ENCODE peak calls at places on chromosomes 6 and 20, in eight cellular contexts. X is CD4-positive, alpha-beta T cell; Z is lung; T is CD8-positive, alpha-beta T cell; Q is A549; I is MM.1S; B is heart left ventricle; N is breast epithelium. H is an unnamed sample.

GRCh38 chr20:10519361-10520048 is 84.4 kb downstream of the SLX4IP start:
- DNase-seq in Z (no peak), Q (no peak), N (no peak), I (no peak), B (no peak), X (no peak), T (no peak), H (no peak)

GRCh38 chr6:161792887-161793286 is 519.0 kb upstream of the AGPAT4 start:
- DNase-seq in Z (no peak), N (no peak), X (no peak), T (no peak), Q (no peak), I (no peak), B (no peak), H (no peak)

GRCh38 chr20:55140631-55141030 is 665.2 kb downstream of the DOK5 start:
- DNase-seq in N (no peak), B (no peak), Z (no peak), T (no peak), Q (no peak), X (no peak), I (peak; percentile 71), H (no peak)

GRCh38 chr6:89610149-89610642 is 28.4 kb downstream of the LYRM2 start:
- DNase-seq in B (peak; percentile 54), Z (peak; percentile 65), I (peak; percentile 63), X (peak; percentile 78), T (peak; percentile 59), Q (peak; percentile 38), N (peak; percentile 24), H (peak; percentile 61)

GRCh38 chr6:133240511-133241087 is 558 bp upstream of the EYA4 start:
- DNase-seq in Q (peak; percentile 46), I (peak; percentile 70), B (peak; percentile 11), X (no peak), T (no peak), N (no peak), Z (no peak), H (no peak)

GRCh38 chr6:153503810-153504209 is 372.7 kb upstream of the RGS17 start:
- DNase-seq in B (no peak), T (no peak), Q (no peak), Z (no peak), X (no peak), I (no peak), N (no peak), H (no peak)

GRCh38 chr6:119142637-119143036 is 64.2 kb upstream of the FAM184A start:
- DNase-seq in X (no peak), I (no peak), B (no peak), N (no peak), Q (no peak), T (no peak), Z (no peak), H (no peak)

GRCh38 chr6:143516700-143517446 is 5.4 kb upstream of the FUCA2 start:
- DNase-seq in X (no peak), Q (no peak), I (peak; percentile 20), Z (no peak), B (no peak), T (no peak), N (no peak), H (no peak)

GRCh38 chr20:46229478-46229877 is 78.8 kb downstream of the CDH22 start:
- DNase-seq in X (no peak), I (no peak), B (no peak), N (no peak), Z (no peak), T (no peak), Q (no peak), H (no peak)

GRCh38 chr20:38193586-38194105 is 28.6 kb upstream of the TGM2 start:
- DNase-seq in T (no peak), N (no peak), Q (no peak), I (no peak), B (no peak), Z (no peak), X (no peak), H (no peak)

GRCh38 chr6:151391021-151391470 is 313 bp downstream of the ZBTB2 start:
- DNase-seq in T (peak; percentile 69), I (peak; percentile 55), Q (peak; percentile 25), B (peak; percentile 88), N (peak; percentile 60), Z (peak; percentile 83), X (peak; percentile 80), H (peak; percentile 78)

GRCh38 chr20:40144581-40144980 is 544.5 kb downstream of the MAFB start:
- DNase-seq in N (no peak), T (no peak), I (no peak), X (no peak), B (no peak), Q (no peak), Z (no peak), H (no peak)
- H3K9me3 ChIP-seq in N (no peaks in the 10 kb centered on the region), T (no peaks in the 10 kb centered on the region), I (no peaks in the 10 kb centered on the region), X (no peaks in the 10 kb centered on the region), B (no peaks in the 10 kb centered on the region), Q (no peaks in the 10 kb centered on the region), Z (no peaks in the 10 kb centered on the region), H (no peaks in the 10 kb centered on the region)

GRCh38 chr20:3820048-3820900 is at the start of gene AP5S1:
- DNase-seq in B (peak; percentile 97), X (peak; percentile 81), I (peak; percentile 97), Z (peak; percentile 98), Q (peak; percentile 88), N (peak; percentile 96), T (peak; percentile 81), H (peak; percentile 81)
- H3K9me3 ChIP-seq in B (no peaks in the 10 kb centered on the region), X (no peaks in the 10 kb centered on the region), I (no peaks in the 10 kb centered on the region), Z (no peaks in the 10 kb centered on the region), Q (no peaks in the 10 kb centered on the region), N (no peaks in the 10 kb centered on the region), T (no peaks in the 10 kb centered on the region), H (no peaks in the 10 kb centered on the region)

DNA sequence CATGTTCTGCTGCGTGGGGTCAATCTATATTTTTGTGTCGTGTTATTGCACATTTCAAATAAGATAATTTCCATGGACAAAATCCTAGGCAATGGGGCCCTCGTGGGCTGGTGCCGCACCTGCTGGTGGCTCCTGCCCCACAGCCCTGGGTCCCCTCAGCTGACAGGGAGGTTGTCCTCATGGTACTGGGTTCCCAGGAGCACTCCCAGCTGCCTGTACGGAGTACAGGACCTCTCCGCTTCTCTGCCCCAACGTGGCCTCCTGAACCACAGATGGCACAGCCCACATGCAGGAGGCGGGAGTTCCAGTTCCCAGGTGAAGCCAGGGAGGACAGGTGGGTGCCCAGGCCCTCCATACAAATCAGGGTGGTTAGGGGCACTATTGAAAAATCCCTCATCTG is 243.5 kb downstream of the SMOC2 start:
- DNase-seq in N (no peak), B (no peak), Q (no peak), I (no peak), X (no peak), Z (no peak), T (no peak), H (no peak)
- H3K9me3 ChIP-seq in N (no peaks in the 10 kb centered on the region), B (no peaks in the 10 kb centered on the region), Q (no peaks in the 10 kb centered on the region), I (no peaks in the 10 kb centered on the region), X (no peaks in the 10 kb centered on the region), Z (no peaks in the 10 kb centered on the region), T (no peaks in the 10 kb centered on the region), H (no peaks in the 10 kb centered on the region)

GRCh38 chr20:58621906-58622548 is 29.1 kb upstream of the STX16 start:
- DNase-seq in Q (no peak), I (no peak), X (no peak), N (no peak), B (no peak), Z (no peak), T (no peak), H (no peak)

GRCh38 chr20:58622671-58623578 is 28.2 kb upstream of the STX16 start:
- DNase-seq in Q (no peak), X (no peak), I (no peak), B (no peak), T (no peak), N (no peak), Z (no peak), H (no peak)

GRCh38 chr20:58618694-58619540 is 32.2 kb upstream of the STX16 start:
- DNase-seq in X (no peak), N (no peak), Z (no peak), T (no peak), I (no peak), B (no peak), Q (no peak), H (no peak)

GRCh38 chr20:58617158-58617557 is 33.9 kb upstream of the STX16 start:
- DNase-seq in I (no peak), T (no peak), N (no peak), B (no peak), Q (no peak), X (no peak), Z (no peak), H (no peak)

GRCh38 chr20:58619847-58620431 is 31.1 kb upstream of the STX16 start:
- DNase-seq in I (no peak), Q (no peak), Z (no peak), N (no peak), B (no peak), X (no peak), T (no peak), H (no peak)
- H3K9me3 ChIP-seq in I (no peaks in the 10 kb centered on the region), Q (peaks cover 4% of the 10 kb centered on the region), Z (peaks cover 18% of the 10 kb centered on the region), N (no peaks in the 10 kb centered on the region), B (no peaks in the 10 kb centered on the region), X (no peaks in the 10 kb centered on the region), T (no peaks in the 10 kb centered on the region), H (no peaks in the 10 kb centered on the region)

DNA sequence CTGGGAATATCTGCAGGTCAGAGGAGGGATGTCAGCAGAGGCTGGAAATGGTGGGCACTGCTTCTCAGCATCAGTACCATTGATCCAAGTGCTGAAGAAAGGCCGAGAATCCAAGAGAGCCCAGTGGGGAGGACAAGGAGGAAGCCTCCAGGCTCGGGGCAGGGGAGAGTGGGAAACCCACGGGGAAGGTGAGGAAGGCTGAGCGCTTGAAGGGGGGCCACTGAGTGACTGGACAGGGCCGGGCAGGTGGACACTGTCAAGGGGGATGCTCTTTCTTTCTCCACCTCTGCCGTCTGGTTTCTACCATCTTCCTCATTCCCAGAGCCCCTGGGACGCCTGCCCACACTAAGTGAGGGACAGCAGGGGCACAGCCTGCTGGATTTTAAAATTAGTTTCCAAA is 335.0 kb downstream of the CDH4 start:
- DNase-seq in T (no peak), Q (no peak), X (no peak), I (no peak), Z (no peak), N (no peak), B (no peak), H (no peak)
- H3K9me3 ChIP-seq in T (no peaks in the 10 kb centered on the region), Q (peaks cover 10% of the 10 kb centered on the region), X (no peaks in the 10 kb centered on the region), I (no peaks in the 10 kb centered on the region), Z (peaks cover 3% of the 10 kb centered on the region), N (no peaks in the 10 kb centered on the region), B (no peaks in the 10 kb centered on the region), H (no peaks in the 10 kb centered on the region)

GRCh38 chr20:59794555-59794954 is 138.9 kb downstream of the SYCP2 start:
- DNase-seq in Z (no peak), B (no peak), X (no peak), N (no peak), Q (no peak), T (no peak), I (no peak), H (no peak)
- H3K9me3 ChIP-seq in Z (peaks cover 6% of the 10 kb centered on the region), B (no peaks in the 10 kb centered on the region), X (peaks cover 6% of the 10 kb centered on the region), N (peaks cover 4% of the 10 kb centered on the region), Q (peaks cover 12% of the 10 kb centered on the region), T (no peaks in the 10 kb centered on the region), I (no peaks in the 10 kb centered on the region), H (peaks cover 7% of the 10 kb centered on the region)

DNA sequence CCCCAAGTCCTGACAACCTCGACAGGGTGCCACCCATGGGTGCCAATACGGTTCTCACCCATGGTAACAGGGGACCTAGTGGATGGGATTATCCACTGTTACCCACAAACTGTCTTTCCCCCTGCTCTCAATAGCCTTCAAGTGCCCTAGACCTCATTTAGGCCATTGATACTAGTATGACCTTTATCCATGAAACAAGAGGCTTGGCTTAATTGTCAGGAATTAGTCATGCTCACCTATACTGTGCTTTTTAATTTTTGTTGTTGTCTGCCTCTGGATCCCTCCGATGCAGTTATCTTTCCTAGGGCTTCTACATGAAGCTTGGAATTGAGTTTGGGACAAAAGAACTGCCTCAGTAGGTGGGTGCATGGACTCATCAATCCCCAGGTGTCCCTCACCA is 11.8 kb upstream of the IL22RA2 start:
- DNase-seq in X (no peak), B (no peak), T (no peak), N (no peak), I (no peak), Z (no peak), Q (no peak), H (no peak)
- H3K9me3 ChIP-seq in X (peaks cover 57% of the 10 kb centered on the region), B (no peaks in the 10 kb centered on the region), T (no peaks in the 10 kb centered on the region), N (peaks cover 50% of the 10 kb centered on the region), I (no peaks in the 10 kb centered on the region), Z (peaks cover 12% of the 10 kb centered on the region), Q (peaks cover 26% of the 10 kb centered on the region), H (peaks cover 2% of the 10 kb centered on the region)